ENCODE peak calls at places on chromosome 4, in five cellular contexts. S is HFF-Myc, M is mammary epithelial cell, J is progenitor cell of endocrine pancreas, H is tibial artery. O is an unnamed sample.

GRCh38 chr4:71472946-71473345 is 134.1 kb downstream of the SLC4A4 start:
- DNase-seq in S (peak), M (peak), J (no peak), H (no peak), O (peak)

GRCh38 chr4:40264995-40265909 is 68.4 kb downstream of the RHOH start:
- DNase-seq in S (no peak), M (no peak), J (no peak), H (no peak), O (no peak)

GRCh38 chr4:74670583-74670982 is 123.7 kb downstream of the BTC start:
- DNase-seq in S (no peak), M (no peak), J (no peak), H (no peak), O (no peak)

GRCh38 chr4:73450398-73451004 is 14.5 kb downstream of the AFP start:
- DNase-seq in S (no peak), M (peak), J (no peak), H (no peak), O (peak)

GRCh38 chr4:3045500-3045850 is 28.9 kb downstream of the HTT-AS start:
- DNase-seq in S (no peak), M (peak), J (no peak), H (peak), O (no peak)

GRCh38 chr4:14023901-14024300 is 396.4 kb upstream of the BOD1L1 start:
- DNase-seq in S (no peak), M (no peak), J (no peak), H (no peak), O (no peak)

GRCh38 chr4:170386974-170387373 is 297.2 kb upstream of the AADAT start:
- DNase-seq in S (no peak), M (peak), J (no peak), H (no peak), O (peak)

GRCh38 chr4:107166181-107166580 is 130.1 kb upstream of the DKK2 start:
- DNase-seq in S (no peak), M (no peak), J (no peak), H (no peak), O (no peak)

GRCh38 chr4:147110968-147111367 is 165.3 kb upstream of the TTC29 start:
- DNase-seq in S (no peak), M (no peak), J (no peak), H (no peak), O (peak)

GRCh38 chr4:64584125-64584524 is 174.9 kb upstream of the TECRL start:
- DNase-seq in S (no peak), M (no peak), J (no peak), H (no peak), O (no peak)

GRCh38 chr4:156109943-156110925 is 156.6 kb upstream of the CTSO start:
- DNase-seq in S (no peak), M (peak), J (no peak), H (no peak), O (peak)

DNA sequence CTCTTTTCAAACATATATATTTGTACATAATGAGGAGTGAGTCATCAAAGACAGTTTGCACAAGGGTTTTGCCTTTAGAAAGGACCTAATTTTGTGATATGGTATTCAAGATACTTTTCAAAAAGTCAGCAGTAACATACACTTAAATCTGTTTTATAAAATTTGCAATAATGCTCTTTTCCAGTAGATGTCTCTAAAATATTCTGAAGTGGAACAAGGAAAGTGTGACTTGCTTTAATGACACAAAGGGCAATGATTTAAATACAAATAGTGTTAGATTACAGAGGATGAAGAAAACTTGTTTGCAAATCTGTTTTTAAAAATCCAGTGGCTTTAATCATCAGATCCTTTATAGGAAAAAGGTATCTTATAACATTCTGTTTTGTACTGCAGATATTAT is 20.0 kb downstream of the MMRN1 start:
- DNase-seq in S (no peak), M (no peak), J (no peak), H (no peak), O (no peak)
- TF ChIP-seq CTCF in S (no peak), M (no peak), J (no peak), H (no peak), O (no peak)

GRCh38 chr4:122453384-122454000 is 3.0 kb downstream of the IL2 start:
- DNase-seq in S (no peak), M (no peak), J (no peak), H (no peak), O (no peak)

GRCh38 chr4:122456228-122457106 is at the start of gene IL2:
- DNase-seq in S (no peak), M (no peak), J (no peak), H (no peak), O (no peak)

DNA sequence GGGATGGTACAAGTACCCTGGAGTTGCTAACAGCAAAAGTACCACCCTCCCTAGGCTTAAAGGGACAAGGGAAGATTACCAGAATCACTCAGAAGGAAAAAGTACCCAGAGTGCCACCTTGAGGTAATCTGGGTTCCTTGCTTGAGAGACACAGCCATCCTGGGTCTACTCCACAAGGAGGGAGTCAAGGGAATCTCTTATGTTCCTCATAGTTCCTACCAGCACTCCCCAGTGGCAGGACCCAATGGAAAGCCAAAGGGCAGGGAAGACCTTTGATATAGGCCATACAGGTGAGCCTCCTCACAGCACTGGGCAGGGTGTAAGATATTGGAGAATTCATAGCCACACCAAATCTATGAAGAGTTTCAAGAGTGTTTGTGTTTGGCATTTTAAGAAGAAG is 5.7 kb downstream of the IL2 start:
- DNase-seq in S (peak), M (peak), J (no peak), H (no peak), O (peak)
- TF ChIP-seq CTCF in S (peak), M (no peak), J (peak), H (no peak), O (peak)

GRCh38 chr4:113888006-113888405 is 91.4 kb downstream of the ARSJ start:
- DNase-seq in S (no peak), M (no peak), J (no peak), H (no peak), O (no peak)

GRCh38 chr4:113899260-113900177 is 79.9 kb downstream of the ARSJ start:
- DNase-seq in S (no peak), M (peak), J (no peak), H (no peak), O (no peak)

DNA sequence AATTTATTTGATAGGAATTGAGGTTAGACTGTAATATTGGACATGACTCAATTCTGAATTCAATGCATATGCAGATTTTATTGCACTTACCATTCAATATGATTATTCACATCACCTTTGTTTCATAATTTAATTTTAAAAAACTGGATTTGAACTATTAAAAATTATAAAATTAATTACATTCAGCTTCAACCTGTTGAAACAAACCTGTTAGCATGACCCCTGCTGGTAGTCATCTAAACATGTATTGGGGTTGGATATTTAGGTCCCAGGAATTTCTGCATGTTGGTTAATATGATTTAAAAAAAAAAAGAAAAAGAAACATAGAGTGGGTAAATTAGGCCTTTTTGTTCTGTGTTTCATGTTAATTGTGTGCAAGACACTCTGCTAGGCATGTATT is 85.9 kb downstream of the ARSJ start:
- DNase-seq in S (no peak), M (no peak), J (no peak), H (no peak), O (peak)
- TF ChIP-seq CTCF in S (no peak), M (peak), J (peak), H (no peak), O (peak)

DNA sequence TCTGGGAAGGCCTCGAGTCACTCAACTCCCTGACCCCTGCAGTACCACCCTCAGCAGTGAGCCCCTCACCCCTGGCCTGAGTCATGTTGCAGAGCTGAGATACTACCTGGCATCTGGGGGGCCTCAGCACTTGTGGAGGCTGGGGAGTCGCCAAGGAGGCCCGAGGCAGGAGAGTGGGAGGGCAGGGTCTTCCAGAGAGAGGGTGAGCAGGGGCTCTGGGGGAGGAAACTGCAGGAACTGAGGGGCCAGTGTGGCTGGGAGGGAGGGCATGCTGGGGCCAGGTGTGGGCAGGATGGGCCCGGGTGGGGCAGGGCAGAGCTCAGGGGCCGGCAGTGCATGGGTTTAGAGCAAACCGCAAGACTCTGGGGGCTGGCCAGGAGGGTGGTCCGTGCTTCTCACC is 59.7 kb downstream of the SORCS2 start:
- DNase-seq in S (no peak), M (no peak), J (no peak), H (no peak), O (no peak)
- TF ChIP-seq CTCF in S (no peak), M (no peak), J (no peak), H (no peak), O (no peak)

GRCh38 chr4:1759818-1760223 is 33.3 kb upstream of the FGFR3 start:
- DNase-seq in S (no peak), M (no peak), J (no peak), H (no peak), O (no peak)
- TF ChIP-seq CTCF in S (no peak), M (no peak), J (no peak), H (no peak), O (no peak)

DNA sequence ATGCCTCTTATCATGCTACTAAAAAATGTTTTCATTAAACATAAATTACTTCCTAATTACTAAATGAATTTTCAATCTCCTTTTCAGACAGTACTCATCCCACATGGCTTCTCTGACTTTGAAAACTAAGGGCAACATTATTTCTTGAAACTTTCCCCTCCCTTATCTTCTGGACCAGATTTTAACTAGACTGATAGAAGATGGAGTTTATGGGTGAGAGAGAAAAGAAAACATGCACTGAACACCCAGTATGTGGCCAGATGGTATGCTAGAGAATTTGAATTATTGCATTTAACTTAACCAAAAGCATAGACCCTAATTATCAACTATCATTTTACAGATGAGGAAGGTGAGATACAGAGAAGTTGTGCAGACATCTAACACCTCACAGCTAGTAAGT is 16.8 kb downstream of the CNOT6L start:
- DNase-seq in S (no peak), M (no peak), J (no peak), H (no peak), O (no peak)
- TF ChIP-seq CTCF in S (no peak), M (no peak), J (no peak), H (no peak), O (no peak)